ENCODE peak calls at places on chromosome 19, in seven cellular contexts. Q is H9, U is H1, Z is trophoblast cell, F is mesendoderm, V is IMR-90, H is mesenchymal stem cell. I is an unnamed sample.

GRCh38 chr19:47608074-47608907 is 643 bp upstream of the BICRA start:
- DNase-seq in Q (peak; percentile 93), U (peak; percentile 97), Z (peak; percentile 96), F (peak; percentile 96), V (peak; percentile 90), H (peak; percentile 94), I (peak; percentile 95)

GRCh38 chr19:34985249-34986022 is 14.7 kb upstream of the GRAMD1A start:
- DNase-seq in Q (peak; percentile 67), U (peak; percentile 60), Z (no peak), F (no peak), V (peak; percentile 24), H (no peak), I (no peak)

GRCh38 chr19:15812059-15812722 is 3.3 kb downstream of the OR10H1 start:
- DNase-seq in Q (no peak), U (no peak), Z (peak; percentile 35), F (no peak), V (no peak), H (no peak), I (no peak)

GRCh38 chr19:9308091-9308490 is 1.5 kb downstream of the ZNF699 start:
- DNase-seq in Q (no peak), U (no peak), Z (no peak), F (no peak), V (no peak), H (no peak), I (no peak)

GRCh38 chr19:6720369-6721112 is at the start of gene C3:
- DNase-seq in Q (no peak), U (no peak), Z (peak; percentile 47), F (no peak), V (peak; percentile 26), H (peak; percentile 50), I (no peak)

GRCh38 chr19:7787141-7787540 is 24.1 kb downstream of the CLEC4M start:
- DNase-seq in Q (peak; percentile 76), U (peak; percentile 70), Z (no peak), F (peak; percentile 40), V (no peak), H (no peak), I (no peak)

GRCh38 chr19:46209051-46209450 is 20.5 kb upstream of the IGFL1 start:
- DNase-seq in Q (no peak), U (no peak), Z (peak; percentile 87), F (no peak), V (no peak), H (no peak), I (no peak)

GRCh38 chr19:41746593-41747227 is 8.6 kb upstream of the CEACAM6 start:
- DNase-seq in Q (peak; percentile 64), U (peak; percentile 46), Z (peak; percentile 76), F (peak; percentile 60), V (peak; percentile 39), H (no peak), I (peak; percentile 3)

GRCh38 chr19:7978196-7978825 is 27.1 kb downstream of the ELAVL1 start:
- DNase-seq in Q (no peak), U (no peak), Z (no peak), F (no peak), V (peak; percentile 7), H (no peak), I (no peak)

GRCh38 chr19:10713317-10713716 is 4.6 kb upstream of the DNM2 start:
- DNase-seq in Q (no peak), U (no peak), Z (no peak), F (no peak), V (no peak), H (no peak), I (no peak)
- H4K8ac ChIP-seq in Q (no peak overlapping the region), U (peak overlapping the region; percentile 71), Z (no peak overlapping the region), F (no peak overlapping the region), V (no peak overlapping the region), H (no peak overlapping the region), I (no peak overlapping the region)

GRCh38 chr19:17334414-17335409 is at the start of gene ANO8:
- DNase-seq in Q (peak; percentile 97), U (peak; percentile 99), Z (peak; percentile 96), F (peak; percentile 99), V (peak; percentile 99), H (peak; percentile 98), I (peak; percentile 96)
- H4K8ac ChIP-seq in Q (no peak within 1 kb of the TSS), U (peak within 1 kb of the TSS; percentile 92), Z (peak within 1 kb of the TSS; percentile 88), F (no peak within 1 kb of the TSS), V (peak within 1 kb of the TSS; percentile 22), H (peak within 1 kb of the TSS; percentile 67), I (peak within 1 kb of the TSS; percentile 92)

DNA sequence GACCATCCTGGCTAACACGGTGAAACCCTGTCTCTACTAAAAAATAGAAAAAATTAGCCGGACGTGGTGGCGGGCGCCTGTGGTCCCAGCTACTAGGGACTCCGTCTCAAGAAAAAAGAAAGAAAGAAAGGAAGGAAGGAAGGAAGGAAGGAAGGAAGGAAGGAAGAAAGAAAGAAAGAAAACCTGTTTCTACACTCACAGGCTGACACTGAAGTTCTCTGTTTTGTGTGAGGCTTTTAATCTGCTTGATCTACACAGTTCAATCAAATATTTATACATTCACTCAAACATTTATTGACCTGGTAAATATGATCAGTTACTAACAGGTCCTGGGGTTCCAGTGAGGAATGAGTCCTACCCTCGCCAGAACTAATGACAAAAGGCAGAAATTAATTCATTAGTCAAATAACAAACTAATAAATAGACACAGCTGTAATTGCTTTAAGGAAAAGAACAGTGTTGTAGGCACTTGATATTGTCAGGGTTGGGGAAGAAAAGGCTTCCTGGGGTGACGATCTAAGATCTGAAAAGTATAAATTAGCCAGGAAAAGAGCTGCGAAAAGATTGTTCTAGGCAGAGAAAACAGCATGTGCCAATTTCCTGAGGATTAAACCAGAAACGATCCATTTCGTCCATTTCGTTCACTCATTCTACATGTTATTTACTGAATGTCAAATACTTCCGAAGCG is 814 bp upstream of the CHAF1A start:
- DNase-seq in Q (no peak), U (no peak), Z (no peak), F (no peak), V (no peak), H (no peak), I (no peak)
- H4K8ac ChIP-seq in Q (no peak overlapping the region), U (no peak overlapping the region), Z (no peak overlapping the region), F (no peak overlapping the region), V (no peak overlapping the region), H (no peak overlapping the region), I (no peak overlapping the region)

GRCh38 chr19:32808236-32808635 is 61.3 kb downstream of the SLC7A9 start:
- DNase-seq in Q (no peak), U (no peak), Z (no peak), F (no peak), V (no peak), H (no peak), I (no peak)
- H4K8ac ChIP-seq in Q (no peak overlapping the region), U (no peak overlapping the region), Z (no peak overlapping the region), F (no peak overlapping the region), V (no peak overlapping the region), H (no peak overlapping the region), I (no peak overlapping the region)

GRCh38 chr19:17236831-17237543 is 8.7 kb downstream of the NR2F6 start:
- DNase-seq in Q (no peak), U (no peak), Z (no peak), F (no peak), V (no peak), H (no peak), I (no peak)
- H4K8ac ChIP-seq in Q (no peak overlapping the region), U (no peak overlapping the region), Z (peak overlapping the region; percentile 7), F (no peak overlapping the region), V (peak overlapping the region; percentile 93), H (no peak overlapping the region), I (no peak overlapping the region)

GRCh38 chr19:49956113-49956491 is 4.9 kb downstream of the SIGLEC11 start:
- DNase-seq in Q (no peak), U (no peak), Z (no peak), F (no peak), V (no peak), H (no peak), I (no peak)

GRCh38 chr19:49952906-49953305 is 8.1 kb downstream of the SIGLEC11 start:
- DNase-seq in Q (no peak), U (no peak), Z (no peak), F (no peak), V (no peak), H (no peak), I (no peak)

GRCh38 chr19:49954092-49954825 is 6.7 kb downstream of the SIGLEC11 start:
- DNase-seq in Q (no peak), U (no peak), Z (no peak), F (no peak), V (peak; percentile 14), H (no peak), I (no peak)

GRCh38 chr19:49953376-49953775 is 7.6 kb downstream of the SIGLEC11 start:
- DNase-seq in Q (no peak), U (no peak), Z (no peak), F (no peak), V (no peak), H (no peak), I (no peak)

DNA sequence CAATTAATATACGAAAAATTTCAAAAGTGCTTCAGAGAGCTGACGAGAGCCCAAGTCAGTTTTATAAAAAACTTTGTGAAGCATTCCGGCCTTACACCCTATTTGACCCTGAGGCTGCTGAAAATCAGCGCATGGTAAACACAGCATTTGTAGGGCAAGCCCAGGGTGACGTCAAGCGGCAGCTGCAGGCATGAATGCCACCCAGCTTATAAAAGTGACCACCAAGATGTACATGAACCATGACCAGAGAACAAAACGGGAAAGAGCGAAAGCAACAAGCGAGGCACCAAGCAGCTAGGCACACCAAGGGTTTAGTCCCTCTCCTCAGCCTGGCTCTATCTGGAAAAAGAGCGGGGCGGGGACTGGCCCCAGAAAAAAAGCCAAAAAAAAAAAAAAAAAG is 6.0 kb downstream of the SIGLEC11 start:
- DNase-seq in Q (no peak), U (no peak), Z (no peak), F (no peak), V (peak; percentile 16), H (no peak), I (no peak)
- H4K8ac ChIP-seq in Q (no peak overlapping the region), U (no peak overlapping the region), Z (no peak overlapping the region), F (no peak overlapping the region), V (no peak overlapping the region), H (no peak overlapping the region), I (no peak overlapping the region)

GRCh38 chr19:13163609-13164364 is 13.6 kb downstream of the IER2 start:
- DNase-seq in Q (peak; percentile 88), U (peak; percentile 86), Z (peak; percentile 79), F (peak; percentile 97), V (peak; percentile 83), H (peak; percentile 96), I (peak; percentile 70)
- H4K8ac ChIP-seq in Q (no peak overlapping the region), U (peak overlapping the region; percentile 90), Z (peak overlapping the region; percentile 97), F (peak overlapping the region; percentile 41), V (peak overlapping the region; percentile 96), H (peak overlapping the region; percentile 99), I (no peak overlapping the region)

GRCh38 chr19:14361824-14362223 is 19.4 kb upstream of the ADGRE5 start:
- DNase-seq in Q (peak; percentile 83), U (peak; percentile 75), Z (no peak), F (peak; percentile 89), V (no peak), H (no peak), I (no peak)
- H4K8ac ChIP-seq in Q (no peak overlapping the region), U (no peak overlapping the region), Z (no peak overlapping the region), F (no peak overlapping the region), V (no peak overlapping the region), H (no peak overlapping the region), I (no peak overlapping the region)

GRCh38 chr19:33876192-33876591 is 79.5 kb downstream of the KCTD15 start:
- DNase-seq in Q (no peak), U (no peak), Z (no peak), F (no peak), V (no peak), H (no peak), I (no peak)
- H4K8ac ChIP-seq in Q (no peak overlapping the region), U (no peak overlapping the region), Z (no peak overlapping the region), F (no peak overlapping the region), V (no peak overlapping the region), H (no peak overlapping the region), I (no peak overlapping the region)

I was measured in neuronal stem cell.